ENCODE peak calls at places on chromosome 7, in seven cellular contexts. L is HCT116, Y is IMR-90, P is right lobe of liver, K is Panc1, M is astrocyte, G is fibroblast of lung. U is an unnamed sample. For H3K27me3 and H3K36me3, the result is how much of the 10 kb centered on the place peaks cover.

GRCh38 chr7:123004931-123005330 is 9.4 kb upstream of the TAS2R16 start:
- DNase-seq in L (no peak), Y (no peak), P (no peak), K (no peak), M (peak), G (no peak), U (peak)

GRCh38 chr7:90262438-90262837 is 17.5 kb downstream of the CFAP69 start:
- DNase-seq in L (peak), Y (peak), P (no peak), K (peak), M (no peak), G (peak), U (no peak)

GRCh38 chr7:50341709-50342108 is 37.2 kb downstream of the IKZF1 start:
- DNase-seq in L (no peak), Y (no peak), P (no peak), K (no peak), M (no peak), G (no peak), U (no peak)

GRCh38 chr7:4177001-4177400 is 505.1 kb upstream of the FOXK1 start:
- DNase-seq in L (no peak), Y (no peak), P (no peak), K (no peak), M (no peak), G (no peak), U (no peak)

GRCh38 chr7:37448057-37448636 is 517 bp downstream of the ELMO1 start:
- DNase-seq in L (no peak), Y (no peak), P (peak), K (no peak), M (no peak), G (no peak), U (no peak)

GRCh38 chr7:27788438-27788837 is 48.5 kb downstream of the TAX1BP1 start:
- DNase-seq in L (no peak), Y (no peak), P (no peak), K (no peak), M (no peak), G (no peak), U (no peak)

GRCh38 chr7:142808802-142809583 is 38.2 kb downstream of the PRSS2 start:
- DNase-seq in L (no peak), Y (peak), P (no peak), K (no peak), M (peak), G (no peak), U (peak)

GRCh38 chr7:19106308-19107141 is 10.9 kb downstream of the TWIST1 start:
- DNase-seq in L (no peak), Y (no peak), P (no peak), K (no peak), M (no peak), G (no peak), U (no peak)

GRCh38 chr7:75938921-75939320 is 24.0 kb downstream of the POR start:
- DNase-seq in L (no peak), Y (no peak), P (no peak), K (no peak), M (no peak), G (no peak), U (no peak)

GRCh38 chr7:130821864-130822263 is 87.9 kb upstream of the KLF14 start:
- DNase-seq in L (no peak), Y (no peak), P (no peak), K (no peak), M (peak), G (no peak), U (no peak)

GRCh38 chr7:47937711-47938573 is 10.3 kb downstream of the PKD1L1 start:
- DNase-seq in L (no peak), Y (no peak), P (no peak), K (no peak), M (no peak), G (no peak), U (no peak)

GRCh38 chr7:94178247-94178646 is 174.1 kb upstream of the BET1 start:
- DNase-seq in L (no peak), Y (no peak), P (no peak), K (no peak), M (no peak), G (no peak), U (no peak)

GRCh38 chr7:70771447-70771846 is 360.5 kb upstream of the GALNT17 start:
- DNase-seq in L (no peak), Y (no peak), P (no peak), K (no peak), M (no peak), G (no peak), U (no peak)

DNA sequence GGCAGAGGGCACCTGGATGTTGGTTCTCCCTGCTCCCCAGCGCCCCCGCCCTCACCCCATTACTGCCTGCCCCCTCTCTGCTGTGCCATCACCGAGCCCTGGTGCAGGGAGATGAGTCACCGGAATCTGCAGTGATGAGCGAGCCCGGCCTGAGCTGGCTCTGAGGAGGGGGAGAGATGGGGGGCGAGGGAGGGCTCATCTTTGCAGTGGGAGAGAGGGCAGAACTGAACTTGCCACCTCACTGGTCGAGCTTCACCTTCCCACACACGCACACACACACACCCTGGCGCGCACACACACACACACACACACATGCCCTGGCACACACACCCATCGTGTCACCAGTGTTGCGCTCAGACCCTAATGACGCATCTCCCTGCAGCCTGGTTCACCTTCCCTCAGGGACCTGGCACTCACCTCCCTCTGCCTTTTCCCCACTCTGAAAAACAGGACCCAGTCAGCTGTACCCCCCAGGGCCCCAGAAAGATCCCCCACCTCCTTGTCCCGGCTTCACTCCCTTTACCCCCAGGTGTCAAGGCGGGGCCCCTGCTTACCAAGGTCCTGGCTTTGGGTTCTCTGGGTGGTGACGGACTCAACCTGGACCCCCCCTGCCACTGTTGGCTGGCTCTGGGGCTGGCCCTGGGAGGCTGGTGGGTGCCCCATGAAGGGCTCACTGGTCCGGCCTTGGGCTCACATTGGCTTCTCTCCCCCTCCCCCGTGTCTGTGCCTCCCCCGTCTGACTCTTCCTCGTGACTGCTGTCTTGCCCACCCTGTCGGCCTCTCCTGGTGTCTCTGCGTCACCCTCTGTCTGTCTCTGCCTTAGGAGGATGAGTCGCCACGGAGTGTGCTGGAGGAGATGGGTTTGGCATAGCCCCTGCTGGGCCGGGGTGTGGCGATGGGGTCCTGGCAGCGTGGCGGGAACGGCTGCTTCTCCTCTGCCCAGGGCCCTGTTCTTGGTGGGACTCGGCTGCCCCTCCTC is 5.4 kb downstream of the VGF start:
- DNase-seq in L (no peak), Y (peak), P (no peak), K (no peak), M (no peak), G (no peak), U (no peak)
- H3K27me3 ChIP-seq in L (under half), Y (under half), P (under half), K (under half), M (under half), G (under half), U (under half)

GRCh38 chr7:100573691-100574361 is at the start of gene SAP25:
- DNase-seq in L (no peak), Y (no peak), P (no peak), K (no peak), M (no peak), G (no peak), U (no peak)
- H3K36me3 ChIP-seq in L (under half), Y (under half), P (under half), K (under half), M (under half), G (under half), U (under half)

GRCh38 chr7:1412322-1413261 is 46.7 kb downstream of the MICALL2 start:
- DNase-seq in L (peak), Y (peak), P (peak), K (peak), M (peak), G (peak), U (no peak)
- TF ChIP-seq CTCF in L (peak), Y (peak), P (peak), K (peak), M (peak), G (peak), U (peak)

GRCh38 chr7:155466142-155466813 is 8.3 kb downstream of the EN2 start:
- DNase-seq in L (no peak), Y (no peak), P (no peak), K (no peak), M (no peak), G (no peak), U (no peak)
- H3K27me3 ChIP-seq in L (under half), Y (half or more), P (under half), K (under half), M (half or more), G (half or more), U (half or more)

GRCh38 chr7:151376218-151376902 is 33.5 kb downstream of the WDR86 start:
- DNase-seq in L (no peak), Y (no peak), P (no peak), K (no peak), M (no peak), G (no peak), U (no peak)
- H3K36me3 ChIP-seq in L (under half), Y (under half), P (under half), K (under half), M (under half), G (under half), U (under half)

GRCh38 chr7:141071260-141071854 is 2.5 kb upstream of the TMEM178B start:
- DNase-seq in L (peak), Y (no peak), P (no peak), K (no peak), M (no peak), G (peak), U (no peak)
- TF ChIP-seq CTCF in L (peak), Y (no peak), P (no peak), K (peak), M (no peak), G (no peak), U (peak)

DNA sequence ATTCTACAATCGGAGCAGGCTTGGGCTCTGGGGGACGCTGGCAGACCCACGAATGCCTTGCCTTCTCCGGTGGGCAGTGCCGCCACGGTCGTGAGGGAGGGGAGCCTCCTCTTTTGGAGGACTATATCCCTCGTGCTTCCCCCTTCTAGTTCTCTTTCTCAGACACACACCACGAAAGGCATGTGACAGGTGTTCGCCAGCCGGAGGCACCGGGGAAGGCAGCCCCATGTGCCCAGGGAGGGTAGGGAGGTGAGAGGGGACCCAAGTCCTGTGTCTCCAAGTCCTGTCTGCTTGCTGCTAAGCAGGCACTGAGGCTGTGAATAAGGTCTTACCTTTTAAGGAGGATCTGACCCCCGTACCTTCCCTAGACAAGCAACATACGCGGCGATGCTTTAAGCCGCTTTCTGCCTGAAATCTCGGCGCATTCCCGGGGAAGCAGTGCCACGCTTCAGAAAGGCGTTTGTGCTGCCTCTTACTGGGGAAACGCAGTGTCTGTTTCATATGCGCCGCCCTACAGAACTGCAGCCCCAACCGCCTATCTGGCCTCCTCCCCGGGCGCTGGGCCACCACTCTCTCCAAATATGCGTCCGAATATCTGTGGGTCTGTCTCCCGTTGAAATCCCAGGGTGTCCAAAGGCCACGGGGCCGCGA is 809 bp downstream of the PLXNA4 start:
- DNase-seq in L (no peak), Y (peak), P (peak), K (no peak), M (peak), G (peak), U (no peak)
- H3K27me3 ChIP-seq in L (under half), Y (half or more), P (under half), K (half or more), M (under half), G (under half), U (half or more)

DNA sequence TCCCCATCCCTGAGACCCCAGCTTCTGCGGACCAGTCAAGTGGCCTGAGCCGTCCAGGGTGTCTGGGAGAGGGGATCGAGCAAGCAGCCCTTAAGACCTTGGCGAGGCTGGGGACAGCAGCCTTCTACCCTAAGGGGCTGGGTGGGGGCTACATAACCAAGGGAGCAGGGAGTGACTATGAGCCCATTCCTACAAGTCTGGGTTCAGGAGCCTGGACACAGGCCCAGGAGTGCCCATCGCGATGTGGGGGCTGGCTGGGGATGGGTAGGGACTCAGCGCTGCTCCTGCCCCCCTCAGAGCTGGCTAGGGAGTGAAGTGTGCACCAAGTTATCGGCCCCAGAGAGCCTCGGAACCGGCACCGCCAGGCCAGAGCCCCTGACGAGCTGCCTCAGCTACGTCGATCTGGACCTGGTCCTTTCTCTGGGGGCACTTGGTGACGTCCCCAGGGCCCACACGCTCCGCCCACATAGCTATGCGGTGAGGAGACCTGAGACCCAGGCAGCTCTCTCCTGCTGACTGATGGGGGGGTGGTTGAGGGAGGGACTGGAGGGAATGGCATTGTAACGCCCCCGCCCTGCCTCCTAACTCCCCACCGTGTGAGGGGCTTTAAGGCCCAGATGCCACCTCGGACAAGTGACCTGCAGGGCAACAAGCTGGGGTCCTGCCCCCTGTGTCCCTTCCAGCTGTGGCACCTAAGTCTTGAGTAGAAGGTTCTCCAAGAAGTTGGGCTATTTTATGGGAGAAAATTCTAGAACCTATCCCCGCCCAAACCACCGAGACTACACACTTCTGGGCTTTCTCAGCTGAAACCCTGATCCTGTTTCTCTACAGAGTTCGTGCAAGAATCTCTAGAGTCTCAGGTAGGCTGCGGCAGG is 2.5 kb downstream of the SAP25 start:
- DNase-seq in L (no peak), Y (no peak), P (peak), K (no peak), M (no peak), G (no peak), U (no peak)
- H3K36me3 ChIP-seq in L (under half), Y (under half), P (under half), K (under half), M (under half), G (under half), U (under half)